ENCODE peak calls at places on chromosomes 5 and 9, in five cellular contexts. P is transverse colon, L is left lung, Y is spleen, D is neural crest cell. Q is an unnamed sample.

GRCh38 chr5:78642701-78643100 is 5.9 kb downstream of the LHFPL2 start:
- DNase-seq in P (no peak), L (no peak), Y (no peak), D (no peak), Q (no peak)

GRCh38 chr5:116340799-116341198 is 233.8 kb downstream of the SEMA6A start:
- DNase-seq in P (no peak), L (no peak), Y (no peak), D (no peak), Q (no peak)

GRCh38 chr5:53257806-53258373 is 148.3 kb upstream of the MOCS2 start:
- DNase-seq in P (no peak), L (no peak), Y (no peak), D (no peak), Q (no peak)

GRCh38 chr9:125240649-125240999 is 519 bp downstream of the HSPA5 start:
- DNase-seq in P (peak), L (no peak), Y (no peak), D (no peak), Q (no peak)

GRCh38 chr5:79754865-79755555 is 65.4 kb downstream of the CMYA5 start:
- DNase-seq in P (no peak), L (no peak), Y (no peak), D (no peak), Q (no peak)

GRCh38 chr5:8700222-8700621 is 831.3 kb downstream of the MTRR start:
- DNase-seq in P (peak), L (no peak), Y (no peak), D (no peak), Q (no peak)

GRCh38 chr9:133142657-133143592 is 20.8 kb downstream of the GBGT1 start:
- DNase-seq in P (peak), L (no peak), Y (peak), D (no peak), Q (no peak)

GRCh38 chr9:80417211-80417773 is 845.5 kb downstream of the TLE4 start:
- DNase-seq in P (no peak), L (no peak), Y (no peak), D (no peak), Q (no peak)

GRCh38 chr9:77498891-77499290 is 149.2 kb downstream of the GNA14 start:
- DNase-seq in P (no peak), L (no peak), Y (no peak), D (no peak), Q (no peak)

GRCh38 chr5:104326966-104327365 is 764.4 kb upstream of the NUDT12 start:
- DNase-seq in P (no peak), L (no peak), Y (no peak), D (no peak), Q (no peak)

GRCh38 chr5:159805021-159805420 is 111.3 kb upstream of the ADRA1B start:
- DNase-seq in P (peak), L (no peak), Y (no peak), D (no peak), Q (no peak)

GRCh38 chr5:112036206-112036605 is 279.2 kb upstream of the NREP start:
- DNase-seq in P (no peak), L (no peak), Y (no peak), D (no peak), Q (no peak)

GRCh38 chr9:112774006-112774996 is 23.7 kb downstream of the SNX30 start:
- DNase-seq in P (no peak), L (no peak), Y (no peak), D (no peak), Q (no peak)

GRCh38 chr5:17024686-17025180 is 88.6 kb upstream of the MYO10 start:
- DNase-seq in P (no peak), L (no peak), Y (no peak), D (no peak), Q (no peak)

GRCh38 chr9:71819115-71819739 is 50.9 kb upstream of the CEMIP2 start:
- DNase-seq in P (peak), L (no peak), Y (no peak), D (peak), Q (no peak)

GRCh38 chr5:95241635-95242034 is 43.3 kb downstream of the MCTP1 start:
- DNase-seq in P (no peak), L (no peak), Y (no peak), D (no peak), Q (no peak)

GRCh38 chr5:176364765-176365662 is at the start of gene ARL10:
- DNase-seq in P (peak), L (no peak), Y (peak), D (peak), Q (peak)

GRCh38 chr9:105150991-105151685 is 93.3 kb upstream of the SLC44A1 start:
- DNase-seq in P (no peak), L (no peak), Y (no peak), D (no peak), Q (no peak)

GRCh38 chr5:175521313-175521833 is 43.0 kb downstream of the SFXN1 start:
- DNase-seq in P (no peak), L (no peak), Y (no peak), D (no peak), Q (no peak)

GRCh38 chr5:155587458-155587857 is 573.9 kb downstream of the KIF4B start:
- DNase-seq in P (no peak), L (no peak), Y (no peak), D (no peak), Q (no peak)

GRCh38 chr5:1012900-1013237 is 4.3 kb downstream of the NKD2 start:
- DNase-seq in P (no peak), L (peak), Y (peak), D (no peak), Q (no peak)

GRCh38 chr5:81850932-81851331 is 100.0 kb upstream of the SSBP2 start:
- DNase-seq in P (no peak), L (no peak), Y (no peak), D (no peak), Q (no peak)

GRCh38 chr5:18487928-18488480 is 853.7 kb downstream of the TAF11L14 start:
- DNase-seq in P (no peak), L (no peak), Y (no peak), D (no peak), Q (no peak)

GRCh38 chr5:150651382-150651781 is 9.7 kb upstream of the MYOZ3 start:
- DNase-seq in P (no peak), L (no peak), Y (no peak), D (no peak), Q (no peak)

GRCh38 chr5:150654181-150654580 is 6.9 kb upstream of the MYOZ3 start:
- DNase-seq in P (no peak), L (no peak), Y (no peak), D (no peak), Q (no peak)

GRCh38 chr5:150653762-150654158 is 7.3 kb upstream of the MYOZ3 start:
- DNase-seq in P (no peak), L (no peak), Y (no peak), D (no peak), Q (no peak)

GRCh38 chr5:150651924-150652688 is 8.9 kb upstream of the MYOZ3 start:
- DNase-seq in P (no peak), L (no peak), Y (no peak), D (no peak), Q (no peak)

DNA sequence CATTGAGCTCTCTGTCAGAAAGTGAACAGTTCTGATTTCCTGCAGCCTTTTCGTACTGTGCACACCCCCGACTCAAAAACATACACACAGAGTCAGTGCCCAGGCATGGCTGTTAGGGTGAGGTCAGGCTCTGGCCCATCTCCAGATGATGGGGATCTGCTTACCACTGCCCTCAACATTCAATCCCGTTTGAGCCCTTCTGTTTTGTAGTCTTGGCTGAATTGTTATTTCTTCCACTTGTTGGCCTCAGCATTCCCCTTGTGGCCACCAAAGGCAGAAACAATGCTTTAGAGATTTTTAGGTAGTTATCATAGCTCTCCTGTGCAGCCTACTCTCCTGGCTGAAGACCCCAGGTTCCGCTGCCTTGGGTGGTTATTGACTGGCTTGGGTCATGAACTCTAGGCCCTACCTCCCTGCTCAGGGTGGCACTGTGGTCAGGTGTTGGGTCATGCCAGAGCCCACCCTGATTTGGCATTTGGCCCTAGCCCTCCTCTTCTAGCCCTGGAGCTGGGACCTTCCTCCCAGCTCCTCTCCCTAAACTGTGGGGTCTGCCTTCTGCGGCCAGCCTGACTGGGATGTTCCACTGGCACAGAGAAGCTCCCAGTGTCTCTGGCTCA is 7.8 kb upstream of the MYOZ3 start:
- DNase-seq in P (no peak), L (no peak), Y (no peak), D (no peak), Q (no peak)
- TF ChIP-seq CTCF in P (no peak), L (no peak), Y (no peak), D (no peak), Q (no peak)

GRCh38 chr5:179343902-179344300 is 1.4 kb downstream of the ADAMTS2 start:
- DNase-seq in P (peak), L (peak), Y (peak), D (peak), Q (no peak)

GRCh38 chr5:179343021-179343781 is 2.1 kb downstream of the ADAMTS2 start:
- DNase-seq in P (no peak), L (peak), Y (peak), D (no peak), Q (no peak)

GRCh38 chr5:179340465-179340864 is 4.8 kb downstream of the ADAMTS2 start:
- DNase-seq in P (no peak), L (no peak), Y (peak), D (no peak), Q (no peak)

GRCh38 chr5:179344301-179345178 is 721 bp downstream of the ADAMTS2 start:
- DNase-seq in P (no peak), L (peak), Y (peak), D (peak), Q (no peak)

GRCh38 chr5:179342577-179342976 is 2.7 kb downstream of the ADAMTS2 start:
- DNase-seq in P (no peak), L (peak), Y (peak), D (peak), Q (no peak)
- TF ChIP-seq CTCF in P (no peak), L (peak), Y (peak), D (peak), Q (no peak)

DNA sequence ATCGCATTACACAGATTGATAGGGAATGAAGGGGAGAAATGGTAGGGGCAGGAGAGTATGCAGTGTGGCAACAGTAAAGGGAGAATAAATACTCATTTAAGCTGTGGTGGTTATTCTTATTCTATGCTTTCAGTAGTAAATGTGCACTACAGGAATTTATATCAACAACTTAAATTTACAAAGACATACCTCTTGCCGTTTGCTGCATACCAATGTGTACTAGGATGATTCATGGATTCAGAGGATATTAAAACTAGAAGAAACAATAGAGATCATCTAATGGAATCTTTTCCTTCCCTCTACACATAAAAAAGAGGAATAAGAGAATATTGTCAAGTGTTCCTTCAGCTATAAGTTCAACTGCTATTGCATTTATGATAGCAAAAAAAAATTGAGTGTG is 103.3 kb upstream of the RASA1 start:
- DNase-seq in P (no peak), L (no peak), Y (no peak), D (no peak), Q (no peak)
- TF ChIP-seq CTCF in P (no peak), L (no peak), Y (no peak), D (no peak), Q (no peak)

GRCh38 chr9:126806336-126806735 is 1.5 kb downstream of the ZBTB43 start:
- DNase-seq in P (no peak), L (no peak), Y (no peak), D (no peak), Q (no peak)
- TF ChIP-seq CTCF in P (no peak), L (no peak), Y (no peak), D (no peak), Q (no peak)

Q was measured in activated B cell treated with CpG ODN at 0.5 μM for 24 hours.